ENCODE peak calls at places on chromosomes 2 and 18, in five cellular contexts. H is SK-MEL-5, R is myocyte, S is NCI-H2227 treated with DMSO at 0.1 percent for 48 hours, E is Right ventricle myocardium superior. J is an unnamed sample.
A peak's percentile ranks its signal among the peaks of the same experiment; 100 is the strongest.

GRCh38 chr18:303578-303977 is 35.7 kb upstream of the THOC1 start:
- DNase-seq in H (no peak), R (no peak), S (peak; percentile 19), E (no peak), J (no peak)

GRCh38 chr2:56099967-56100366 is 83.8 kb upstream of the CCDC85A start:
- DNase-seq in H (no peak), R (no peak), S (no peak), E (no peak), J (no peak)

GRCh38 chr2:240469239-240469636 is 33.8 kb downstream of the GPC1 start:
- DNase-seq in H (no peak), R (peak; percentile 61), S (no peak), E (no peak), J (no peak)

GRCh38 chr2:224347181-224348051 is 54.5 kb downstream of the FAM124B start:
- DNase-seq in H (no peak), R (no peak), S (no peak), E (no peak), J (peak; percentile 7)

GRCh38 chr18:74534150-74534969 is at the start of gene CNDP1:
- DNase-seq in H (no peak), R (no peak), S (no peak), E (no peak), J (no peak)

GRCh38 chr2:195563857-195564512 is 93.0 kb upstream of the SLC39A10 start:
- DNase-seq in H (no peak), R (no peak), S (no peak), E (no peak), J (peak; percentile 19)

GRCh38 chr2:230893881-230894781 is 29.4 kb downstream of the ITM2C start:
- DNase-seq in H (no peak), R (no peak), S (no peak), E (no peak), J (peak; percentile 5)

GRCh38 chr2:26574066-26574899 is 66.9 kb downstream of the CIB4 start:
- DNase-seq in H (no peak), R (no peak), S (no peak), E (peak; percentile 27), J (no peak)

GRCh38 chr2:200042944-200043343 is 87.6 kb downstream of the MAIP1 start:
- DNase-seq in H (no peak), R (peak; percentile 89), S (no peak), E (no peak), J (peak; percentile 37)

GRCh38 chr2:16756831-16757644 is 91.4 kb upstream of the CYRIA start:
- DNase-seq in H (peak; percentile 84), R (peak; percentile 76), S (peak; percentile 74), E (peak; percentile 87), J (peak; percentile 62)

GRCh38 chr2:68423966-68424650 is 43.0 kb downstream of the FBXO48 start:
- DNase-seq in H (no peak), R (no peak), S (no peak), E (no peak), J (no peak)

GRCh38 chr2:72759755-72760154 is 66.1 kb downstream of the EXOC6B start:
- DNase-seq in H (no peak), R (no peak), S (no peak), E (no peak), J (no peak)

GRCh38 chr2:101699939-101700442 is 2.5 kb downstream of the MAP4K4 start:
- DNase-seq in H (no peak), R (peak; percentile 43), S (no peak), E (no peak), J (no peak)

GRCh38 chr2:27990030-27990590 is 99.6 kb downstream of the BABAM2 start:
- DNase-seq in H (no peak), R (no peak), S (no peak), E (no peak), J (peak; percentile 36)

GRCh38 chr2:38685116-38685735 is 19.3 kb downstream of the GALM start:
- DNase-seq in H (no peak), R (no peak), S (no peak), E (no peak), J (peak; percentile 25)

GRCh38 chr2:183070942-183071844 is 7.4 kb upstream of the DUSP19 start:
- DNase-seq in H (peak; percentile 79), R (peak; percentile 13), S (no peak), E (peak; percentile 62), J (peak; percentile 23)

GRCh38 chr18:63087421-63088230 is 231.9 kb downstream of the BCL2 start:
- DNase-seq in H (no peak), R (no peak), S (no peak), E (no peak), J (no peak)

GRCh38 chr2:236986524-236987330 is 99.0 kb upstream of the COPS8 start:
- DNase-seq in H (no peak), R (no peak), S (no peak), E (no peak), J (no peak)

GRCh38 chr18:9712606-9713005 is 4.5 kb downstream of the RAB31 start:
- DNase-seq in H (no peak), R (no peak), S (no peak), E (no peak), J (no peak)

GRCh38 chr2:176494949-176495353 is 225.7 kb downstream of the MTX2 start:
- DNase-seq in H (no peak), R (peak; percentile 86), S (no peak), E (peak; percentile 74), J (no peak)

GRCh38 chr2:234147335-234147861 is 96.9 kb downstream of the SPP2 start:
- DNase-seq in H (no peak), R (no peak), S (peak; percentile 68), E (no peak), J (no peak)

GRCh38 chr2:190880374-190881073 is at the start of gene GLS:
- DNase-seq in H (peak; percentile 97), R (peak; percentile 99), S (peak; percentile 99), E (peak; percentile 97), J (peak; percentile 98)

GRCh38 chr2:228658998-228659397 is 477.5 kb upstream of the SPHKAP start:
- DNase-seq in H (no peak), R (peak; percentile 64), S (no peak), E (no peak), J (peak; percentile 89)

GRCh38 chr18:54086046-54086802 is 138.2 kb downstream of the MBD2 start:
- DNase-seq in H (no peak), R (no peak), S (no peak), E (no peak), J (no peak)

GRCh38 chr18:47248610-47249343 is 2.7 kb downstream of the SKOR2 start:
- DNase-seq in H (no peak), R (no peak), S (no peak), E (no peak), J (no peak)